ENCODE peak calls at places on chromosomes 1 and 21, in six cellular contexts. B, M, E, W, Z and V are unnamed samples.

GRCh38 chr1:21703318-21703963 is 34.3 kb upstream of the RAP1GAP start:
- DNase-seq in B (no peak), M (no peak), E (no peak), W (peak), Z (peak), V (no peak)

GRCh38 chr1:245166471-245166885 is 11.7 kb downstream of the KIF26B start:
- DNase-seq in B (peak), M (no peak), E (no peak), W (peak), Z (peak), V (no peak)

GRCh38 chr1:116376734-116377096 is 3.7 kb downstream of the ATP1A1 start:
- DNase-seq in B (no peak), M (no peak), E (no peak), W (no peak), Z (no peak), V (no peak)

GRCh38 chr1:193794239-193794638 is 607.8 kb upstream of the B3GALT2 start:
- DNase-seq in B (no peak), M (no peak), E (no peak), W (no peak), Z (peak), V (no peak)

GRCh38 chr21:41605178-41605933 is 97.4 kb upstream of the TMPRSS2 start:
- DNase-seq in B (no peak), M (no peak), E (no peak), W (no peak), Z (no peak), V (no peak)

GRCh38 chr1:34425785-34426184 is 249.1 kb downstream of the C1orf94 start:
- DNase-seq in B (no peak), M (no peak), E (no peak), W (no peak), Z (no peak), V (no peak)

GRCh38 chr1:16716691-16717173 is 23.6 kb upstream of the RNU1-4 start:
- DNase-seq in B (no peak), M (no peak), E (no peak), W (peak), Z (no peak), V (no peak)

GRCh38 chr21:45871616-45872236 is 109.8 kb upstream of the COL6A1 start:
- DNase-seq in B (no peak), M (no peak), E (no peak), W (no peak), Z (no peak), V (no peak)

GRCh38 chr1:33577663-33578062 is 105.2 kb downstream of the ZSCAN20 start:
- DNase-seq in B (no peak), M (no peak), E (no peak), W (no peak), Z (no peak), V (no peak)